ENCODE peak calls at places on chromosomes 11 and 22, in six cellular contexts. Z is GM12891; B is GM23248; D is activated CD4-positive, alpha-beta T cell treated with anti-CD3 and anti-CD28 coated beads for 4 hours; K is kidney tubule cell; T is A549. V is an unnamed sample.

GRCh38 chr11:108466405-108466804 is 924 bp downstream of the C11orf65 start:
- DNase-seq in T (no peak), B (no peak), K (no peak), Z (no peak), D (no peak), V (no peak)

GRCh38 chr11:2319791-2320481 is 18.1 kb downstream of the TSPAN32 start:
- DNase-seq in D (no peak), B (no peak), Z (no peak), T (no peak), K (no peak), V (no peak)

GRCh38 chr11:30917859-30918478 is 331.8 kb upstream of the MPPED2 start:
- DNase-seq in D (no peak), Z (peak), K (peak), T (peak), B (peak), V (peak)

GRCh38 chr11:128896356-128896755 is 5.2 kb downstream of the KCNJ5 start:
- DNase-seq in T (no peak), Z (no peak), K (no peak), B (peak), D (no peak), V (no peak)

GRCh38 chr22:30922151-30922611 is 46.4 kb downstream of the MORC2 start:
- DNase-seq in Z (peak), D (peak), T (no peak), K (peak), B (peak), V (no peak)

GRCh38 chr22:29116397-29117123 is 43.7 kb downstream of the KREMEN1 start:
- DNase-seq in K (no peak), Z (no peak), B (no peak), T (no peak), D (no peak), V (no peak)

GRCh38 chr11:43397251-43397650 is 38.5 kb downstream of the TTC17 start:
- DNase-seq in T (no peak), D (no peak), K (no peak), Z (no peak), B (peak), V (no peak)

GRCh38 chr22:35349704-35350538 is 31.0 kb upstream of the HMOX1 start:
- DNase-seq in K (peak), B (peak), T (no peak), D (no peak), Z (no peak), V (no peak)

GRCh38 chr22:46749682-46750529 is 11.9 kb upstream of the CERK start:
- DNase-seq in D (no peak), T (no peak), K (no peak), Z (no peak), B (peak), V (no peak)

GRCh38 chr11:124758355-124759267 is 3.5 kb downstream of the ESAM start:
- DNase-seq in Z (peak), T (peak), K (peak), B (peak), D (peak), V (peak)

V was measured in RCC 7860.